ENCODE peak calls at places on chromosome X, in eight cellular contexts. One of them, this sample, is unnamed.

GRCh38 chrX:22338740-22339139 is 66.0 kb downstream of the CBLL2 start:
- DNase-seq in foreskin fibroblast: no peak
- DNase-seq in globus pallidus: no peak
- DNase-seq in NCI-H1105: no peak
- DNase-seq in activated CD4-positive, CD25-positive, alpha-beta regulatory T cell treated with anti-CD3 and anti-CD28 coated beads, Interleukin-2, amount 50 U/mL, for 72 hours: no peak
- DNase-seq in choroid plexus epithelial cell: peak; percentile 27
- DNase-seq in uterus: no peak
- DNase-seq in GM03348: peak; percentile 4
- DNase-seq in this sample: no peak

GRCh38 chrX:22520128-22520828 is 247.6 kb downstream of the CBLL2 start:
- DNase-seq in foreskin fibroblast: no peak
- DNase-seq in globus pallidus: no peak
- DNase-seq in NCI-H1105: no peak
- DNase-seq in activated CD4-positive, CD25-positive, alpha-beta regulatory T cell treated with anti-CD3 and anti-CD28 coated beads, Interleukin-2, amount 50 U/mL, for 72 hours: no peak
- DNase-seq in choroid plexus epithelial cell: no peak
- DNase-seq in uterus: no peak
- DNase-seq in GM03348: no peak
- DNase-seq in this sample: no peak

GRCh38 chrX:130758072-130758471 is 144.9 kb downstream of the ENOX2 start:
- DNase-seq in foreskin fibroblast: no peak
- DNase-seq in globus pallidus: no peak
- DNase-seq in NCI-H1105: no peak
- DNase-seq in activated CD4-positive, CD25-positive, alpha-beta regulatory T cell treated with anti-CD3 and anti-CD28 coated beads, Interleukin-2, amount 50 U/mL, for 72 hours: no peak
- DNase-seq in choroid plexus epithelial cell: no peak
- DNase-seq in uterus: no peak
- DNase-seq in GM03348: no peak
- DNase-seq in this sample: no peak

GRCh38 chrX:103818844-103819243 is 13.2 kb downstream of the RAB9B start:
- DNase-seq in foreskin fibroblast: peak; percentile 12
- DNase-seq in globus pallidus: no peak
- DNase-seq in NCI-H1105: no peak
- DNase-seq in activated CD4-positive, CD25-positive, alpha-beta regulatory T cell treated with anti-CD3 and anti-CD28 coated beads, Interleukin-2, amount 50 U/mL, for 72 hours: no peak
- DNase-seq in choroid plexus epithelial cell: peak; percentile 10
- DNase-seq in uterus: no peak
- DNase-seq in GM03348: peak; percentile 5
- DNase-seq in this sample: no peak

GRCh38 chrX:153953342-153953830 is 8.9 kb upstream of the RENBP start:
- DNase-seq in foreskin fibroblast: peak; percentile 74
- DNase-seq in globus pallidus: peak; percentile 47
- DNase-seq in NCI-H1105: peak; percentile 31
- DNase-seq in activated CD4-positive, CD25-positive, alpha-beta regulatory T cell treated with anti-CD3 and anti-CD28 coated beads, Interleukin-2, amount 50 U/mL, for 72 hours: peak; percentile 84
- DNase-seq in choroid plexus epithelial cell: peak; percentile 62
- DNase-seq in uterus: peak; percentile 88
- DNase-seq in GM03348: peak; percentile 80
- DNase-seq in this sample: peak; percentile 92

GRCh38 chrX:42619068-42619467 is 158.9 kb downstream of the PPP1R2C start:
- DNase-seq in foreskin fibroblast: no peak
- DNase-seq in globus pallidus: no peak
- DNase-seq in NCI-H1105: no peak
- DNase-seq in activated CD4-positive, CD25-positive, alpha-beta regulatory T cell treated with anti-CD3 and anti-CD28 coated beads, Interleukin-2, amount 50 U/mL, for 72 hours: no peak
- DNase-seq in choroid plexus epithelial cell: no peak
- DNase-seq in uterus: no peak
- DNase-seq in GM03348: no peak
- DNase-seq in this sample: no peak

GRCh38 chrX:152991123-152991522 is 2.8 kb downstream of the PNMA5 start:
- DNase-seq in foreskin fibroblast: no peak
- DNase-seq in globus pallidus: no peak
- DNase-seq in NCI-H1105: no peak
- DNase-seq in activated CD4-positive, CD25-positive, alpha-beta regulatory T cell treated with anti-CD3 and anti-CD28 coated beads, Interleukin-2, amount 50 U/mL, for 72 hours: no peak
- DNase-seq in choroid plexus epithelial cell: no peak
- DNase-seq in uterus: no peak
- DNase-seq in GM03348: no peak
- DNase-seq in this sample: no peak

GRCh38 chrX:16712116-16712824 is at the start of gene CTPS2:
- DNase-seq in foreskin fibroblast: peak; percentile 80
- DNase-seq in globus pallidus: peak; percentile 30
- DNase-seq in NCI-H1105: peak; percentile 16
- DNase-seq in activated CD4-positive, CD25-positive, alpha-beta regulatory T cell treated with anti-CD3 and anti-CD28 coated beads, Interleukin-2, amount 50 U/mL, for 72 hours: peak; percentile 43
- DNase-seq in choroid plexus epithelial cell: peak; percentile 49
- DNase-seq in uterus: peak; percentile 52
- DNase-seq in GM03348: peak; percentile 84
- DNase-seq in this sample: peak; percentile 79

GRCh38 chrX:9166566-9166909 is 132.6 kb upstream of the FAM9B start:
- DNase-seq in foreskin fibroblast: peak; percentile 40
- DNase-seq in globus pallidus: no peak
- DNase-seq in NCI-H1105: no peak
- DNase-seq in activated CD4-positive, CD25-positive, alpha-beta regulatory T cell treated with anti-CD3 and anti-CD28 coated beads, Interleukin-2, amount 50 U/mL, for 72 hours: no peak
- DNase-seq in choroid plexus epithelial cell: no peak
- DNase-seq in uterus: no peak
- DNase-seq in GM03348: no peak
- DNase-seq in this sample: no peak

GRCh38 chrX:118974088-118974907 is at the start of gene LONRF3:
- DNase-seq in foreskin fibroblast: peak; percentile 66
- DNase-seq in globus pallidus: peak; percentile 52
- DNase-seq in NCI-H1105: peak; percentile 26
- DNase-seq in activated CD4-positive, CD25-positive, alpha-beta regulatory T cell treated with anti-CD3 and anti-CD28 coated beads, Interleukin-2, amount 50 U/mL, for 72 hours: peak; percentile 59
- DNase-seq in choroid plexus epithelial cell: peak; percentile 51
- DNase-seq in uterus: peak; percentile 83
- DNase-seq in GM03348: peak; percentile 56
- DNase-seq in this sample: peak; percentile 32

GRCh38 chrX:48083212-48083611 is 11.8 kb upstream of the ZNF630 start:
- DNase-seq in foreskin fibroblast: peak; percentile 64
- DNase-seq in globus pallidus: peak; percentile 43
- DNase-seq in NCI-H1105: peak; percentile 15
- DNase-seq in activated CD4-positive, CD25-positive, alpha-beta regulatory T cell treated with anti-CD3 and anti-CD28 coated beads, Interleukin-2, amount 50 U/mL, for 72 hours: peak; percentile 31
- DNase-seq in choroid plexus epithelial cell: peak; percentile 65
- DNase-seq in uterus: peak; percentile 21
- DNase-seq in GM03348: peak; percentile 72
- DNase-seq in this sample: peak; percentile 43

GRCh38 chrX:132480581-132481203 is 8.1 kb downstream of the MBNL3 start:
- DNase-seq in foreskin fibroblast: peak; percentile 88
- DNase-seq in globus pallidus: peak; percentile 57
- DNase-seq in NCI-H1105: peak; percentile 37
- DNase-seq in activated CD4-positive, CD25-positive, alpha-beta regulatory T cell treated with anti-CD3 and anti-CD28 coated beads, Interleukin-2, amount 50 U/mL, for 72 hours: no peak
- DNase-seq in choroid plexus epithelial cell: peak; percentile 11
- DNase-seq in uterus: peak; percentile 51
- DNase-seq in GM03348: peak; percentile 29
- DNase-seq in this sample: no peak

GRCh38 chrX:24360272-24360671 is at the start of gene SUPT20HL1:
- DNase-seq in foreskin fibroblast: no peak
- DNase-seq in globus pallidus: no peak
- DNase-seq in NCI-H1105: no peak
- DNase-seq in activated CD4-positive, CD25-positive, alpha-beta regulatory T cell treated with anti-CD3 and anti-CD28 coated beads, Interleukin-2, amount 50 U/mL, for 72 hours: no peak
- DNase-seq in choroid plexus epithelial cell: no peak
- DNase-seq in uterus: no peak
- DNase-seq in GM03348: no peak
- DNase-seq in this sample: no peak

GRCh38 chrX:153225438-153226098 is 46.5 kb downstream of the MAGEA1 start:
- DNase-seq in foreskin fibroblast: no peak
- DNase-seq in globus pallidus: no peak
- DNase-seq in NCI-H1105: no peak
- DNase-seq in activated CD4-positive, CD25-positive, alpha-beta regulatory T cell treated with anti-CD3 and anti-CD28 coated beads, Interleukin-2, amount 50 U/mL, for 72 hours: no peak
- DNase-seq in choroid plexus epithelial cell: no peak
- DNase-seq in uterus: no peak
- DNase-seq in GM03348: no peak
- DNase-seq in this sample: no peak